ENCODE peak calls at places on chromosomes 5 and 9, in five cellular contexts. K is fibroblast of the aortic adventitia, W is nephron progenitor cell, O is GM23338, M is AG10803. J is an unnamed sample.

GRCh38 chr5:65823820-65824445 is 101.9 kb downstream of the NLN start:
- DNase-seq in K (no peak), W (no peak), O (no peak), M (no peak), J (no peak)

GRCh38 chr5:156376751-156377150 is 49.8 kb downstream of the SGCD start:
- DNase-seq in K (no peak), W (no peak), O (no peak), M (no peak), J (no peak)

GRCh38 chr5:76809141-76809540 is 9.7 kb upstream of the F2RL1 start:
- DNase-seq in K (no peak), W (no peak), O (peak), M (no peak), J (no peak)

GRCh38 chr9:116198344-116198743 is 44.8 kb downstream of the PAPPA start:
- DNase-seq in K (peak), W (no peak), O (no peak), M (peak), J (no peak)

GRCh38 chr9:132647806-132648205 is 22.0 kb downstream of the DDX31 start:
- DNase-seq in K (no peak), W (no peak), O (no peak), M (peak), J (no peak)

GRCh38 chr9:124365045-124365444 is 50.2 kb downstream of the PSMB7 start:
- DNase-seq in K (no peak), W (no peak), O (no peak), M (no peak), J (no peak)

GRCh38 chr5:75891736-75892135 is 174.5 kb upstream of the POC5 start:
- DNase-seq in K (no peak), W (no peak), O (no peak), M (no peak), J (no peak)

GRCh38 chr9:110141118-110141797 is 66.7 kb downstream of the C9orf152 start:
- DNase-seq in K (peak), W (no peak), O (no peak), M (peak), J (peak)

DNA sequence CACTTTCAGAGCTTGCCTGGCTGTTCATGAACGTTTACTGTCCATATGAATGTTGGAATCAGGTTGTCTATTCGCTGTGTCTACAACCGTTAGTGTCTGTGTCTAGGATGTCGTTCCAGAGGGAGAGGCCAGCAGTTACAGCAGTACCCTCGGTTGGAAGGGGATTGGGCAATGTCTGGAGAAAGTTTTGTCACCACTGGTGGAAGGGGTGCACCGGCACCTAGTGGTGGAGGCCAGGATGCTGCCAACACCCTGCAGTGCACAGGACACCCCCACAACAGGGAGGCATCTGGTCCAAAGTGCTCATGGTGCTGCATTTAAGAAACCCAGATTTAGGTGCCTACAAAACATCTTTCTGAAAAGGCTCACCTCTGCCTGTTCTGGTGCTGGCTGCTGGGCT is 220.7 kb downstream of the FANCC start:
- DNase-seq in K (no peak), W (no peak), O (no peak), M (no peak), J (no peak)
- TF ChIP-seq CTCF in K (no peak), W (no peak), O (peak), M (peak), J (no peak)

GRCh38 chr5:90305022-90305720 is 104.4 kb downstream of the CETN3 start:
- DNase-seq in K (no peak), W (no peak), O (peak), M (no peak), J (no peak)

GRCh38 chr5:90307386-90308181 is 102.0 kb downstream of the CETN3 start:
- DNase-seq in K (no peak), W (no peak), O (no peak), M (no peak), J (no peak)

GRCh38 chr5:90306613-90307012 is 102.9 kb downstream of the CETN3 start:
- DNase-seq in K (no peak), W (no peak), O (no peak), M (no peak), J (no peak)

GRCh38 chr5:90312027-90312426 is 97.5 kb downstream of the CETN3 start:
- DNase-seq in K (no peak), W (no peak), O (no peak), M (no peak), J (no peak)

DNA sequence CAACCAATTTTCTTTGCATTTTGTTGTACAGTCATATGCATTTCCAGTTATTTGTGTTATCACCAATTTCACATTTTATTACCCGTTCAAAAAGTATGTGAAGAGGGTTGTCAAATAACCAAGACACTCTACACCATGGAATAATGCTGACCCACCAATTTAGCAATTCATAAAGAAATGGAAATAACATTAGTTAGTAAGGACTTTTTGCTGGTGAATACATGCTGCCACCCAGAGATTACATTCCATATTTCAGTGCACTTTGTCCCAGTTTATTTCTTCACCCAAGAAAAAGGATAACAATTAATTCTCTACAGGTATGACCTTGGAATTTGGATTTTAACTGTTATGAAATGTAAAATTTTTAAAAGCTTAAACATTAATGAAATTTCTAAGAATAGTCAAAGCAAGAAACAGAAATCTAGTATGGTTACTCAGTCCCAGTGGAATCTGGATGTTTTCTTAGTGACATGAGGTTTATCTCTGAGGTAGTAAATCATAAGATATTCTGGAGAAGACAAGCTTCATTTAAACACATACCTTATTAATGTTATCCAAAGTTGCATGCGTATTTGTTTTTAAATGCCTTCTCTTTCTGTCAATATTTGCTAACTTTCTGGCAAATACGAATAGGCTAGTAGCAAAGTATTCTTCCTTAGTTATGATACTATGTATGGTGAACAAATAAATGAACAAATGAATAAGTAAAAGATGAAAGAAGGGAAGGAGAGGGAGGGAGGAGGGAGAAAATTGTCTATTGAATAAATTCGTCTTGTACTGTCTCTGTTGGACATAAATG is 100.6 kb downstream of the CETN3 start:
- DNase-seq in K (no peak), W (no peak), O (no peak), M (no peak), J (no peak)
- TF ChIP-seq CTCF in K (no peak), W (no peak), O (no peak), M (no peak), J (no peak)

GRCh38 chr5:138945421-138946240 is 70.5 kb upstream of the LRRTM2 start:
- DNase-seq in K (no peak), W (no peak), O (peak), M (no peak), J (no peak)
- TF ChIP-seq CTCF in K (no peak), W (no peak), O (peak), M (no peak), J (no peak)

GRCh38 chr5:1034421-1034905 is 25.9 kb downstream of the NKD2 start:
- DNase-seq in K (no peak), W (peak), O (no peak), M (no peak), J (no peak)

GRCh38 chr5:1032011-1032410 is 23.4 kb downstream of the NKD2 start:
- DNase-seq in K (no peak), W (no peak), O (no peak), M (no peak), J (no peak)

GRCh38 chr5:1033606-1034420 is 25.2 kb downstream of the NKD2 start:
- DNase-seq in K (no peak), W (peak), O (no peak), M (no peak), J (no peak)

GRCh38 chr5:1032551-1033027 is 24.0 kb downstream of the NKD2 start:
- DNase-seq in K (no peak), W (no peak), O (no peak), M (no peak), J (no peak)

GRCh38 chr5:1033178-1033577 is 24.6 kb downstream of the NKD2 start:
- DNase-seq in K (no peak), W (peak), O (no peak), M (no peak), J (no peak)
- TF ChIP-seq CTCF in K (no peak), W (no peak), O (no peak), M (no peak), J (no peak)

GRCh38 chr9:34347800-34348158 is 18.4 kb downstream of the NUDT2 start:
- DNase-seq in K (no peak), W (no peak), O (no peak), M (no peak), J (no peak)
- TF ChIP-seq CTCF in K (no peak), W (no peak), O (no peak), M (no peak), J (no peak)

DNA sequence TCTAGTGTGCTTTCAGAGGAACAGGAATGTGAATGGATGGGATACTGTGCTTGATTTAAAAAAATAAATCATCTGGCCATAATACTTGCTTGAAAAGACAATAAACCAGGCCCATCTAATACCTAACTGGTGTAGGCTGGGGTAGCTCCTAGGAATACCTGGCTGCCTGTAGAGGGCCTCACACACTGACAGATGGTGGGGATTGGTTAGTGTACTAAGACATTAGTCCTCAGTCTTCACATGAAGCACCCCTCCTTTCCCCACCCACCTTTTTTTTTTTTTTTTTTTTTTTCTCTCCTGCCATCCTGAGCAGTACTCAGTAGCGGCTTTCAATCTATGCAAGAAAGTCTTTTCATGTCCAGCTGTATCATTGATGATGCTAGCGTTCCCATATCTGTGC is 130.5 kb downstream of the ADGRV1 start:
- DNase-seq in K (no peak), W (no peak), O (peak), M (no peak), J (no peak)
- TF ChIP-seq CTCF in K (no peak), W (no peak), O (peak), M (no peak), J (no peak)

GRCh38 chr5:72082048-72082447 is 25.2 kb upstream of the MAP1B start:
- DNase-seq in K (no peak), W (no peak), O (no peak), M (no peak), J (no peak)

GRCh38 chr5:72074238-72074637 is 33.0 kb upstream of the MAP1B start:
- DNase-seq in K (no peak), W (no peak), O (no peak), M (no peak), J (no peak)

GRCh38 chr5:72077390-72077789 is 29.9 kb upstream of the MAP1B start:
- DNase-seq in K (no peak), W (no peak), O (no peak), M (no peak), J (no peak)

GRCh38 chr5:72076901-72077300 is 30.4 kb upstream of the MAP1B start:
- DNase-seq in K (no peak), W (no peak), O (no peak), M (no peak), J (no peak)

DNA sequence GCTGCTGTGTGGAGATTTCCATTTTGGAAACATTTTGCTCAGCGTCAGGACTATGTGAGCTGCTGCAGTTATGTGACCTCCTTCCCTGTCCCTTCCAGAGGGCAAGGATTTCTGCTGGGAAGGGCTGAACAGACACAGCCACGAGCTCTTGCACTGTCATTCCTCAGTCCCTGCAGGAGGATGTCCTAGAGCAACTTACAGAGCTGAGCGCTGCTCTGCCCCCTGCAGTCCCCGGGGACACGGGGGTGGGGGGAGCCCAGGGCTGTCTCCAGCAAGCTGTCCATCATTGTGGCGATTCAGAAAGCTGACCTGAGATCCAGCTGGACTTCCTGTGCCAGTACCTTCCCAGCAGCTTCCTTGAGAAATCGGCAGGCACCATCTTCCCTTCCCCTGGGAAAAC is 28.0 kb upstream of the MAP1B start:
- DNase-seq in K (no peak), W (peak), O (peak), M (no peak), J (no peak)
- TF ChIP-seq CTCF in K (no peak), W (no peak), O (peak), M (peak), J (no peak)

DNA sequence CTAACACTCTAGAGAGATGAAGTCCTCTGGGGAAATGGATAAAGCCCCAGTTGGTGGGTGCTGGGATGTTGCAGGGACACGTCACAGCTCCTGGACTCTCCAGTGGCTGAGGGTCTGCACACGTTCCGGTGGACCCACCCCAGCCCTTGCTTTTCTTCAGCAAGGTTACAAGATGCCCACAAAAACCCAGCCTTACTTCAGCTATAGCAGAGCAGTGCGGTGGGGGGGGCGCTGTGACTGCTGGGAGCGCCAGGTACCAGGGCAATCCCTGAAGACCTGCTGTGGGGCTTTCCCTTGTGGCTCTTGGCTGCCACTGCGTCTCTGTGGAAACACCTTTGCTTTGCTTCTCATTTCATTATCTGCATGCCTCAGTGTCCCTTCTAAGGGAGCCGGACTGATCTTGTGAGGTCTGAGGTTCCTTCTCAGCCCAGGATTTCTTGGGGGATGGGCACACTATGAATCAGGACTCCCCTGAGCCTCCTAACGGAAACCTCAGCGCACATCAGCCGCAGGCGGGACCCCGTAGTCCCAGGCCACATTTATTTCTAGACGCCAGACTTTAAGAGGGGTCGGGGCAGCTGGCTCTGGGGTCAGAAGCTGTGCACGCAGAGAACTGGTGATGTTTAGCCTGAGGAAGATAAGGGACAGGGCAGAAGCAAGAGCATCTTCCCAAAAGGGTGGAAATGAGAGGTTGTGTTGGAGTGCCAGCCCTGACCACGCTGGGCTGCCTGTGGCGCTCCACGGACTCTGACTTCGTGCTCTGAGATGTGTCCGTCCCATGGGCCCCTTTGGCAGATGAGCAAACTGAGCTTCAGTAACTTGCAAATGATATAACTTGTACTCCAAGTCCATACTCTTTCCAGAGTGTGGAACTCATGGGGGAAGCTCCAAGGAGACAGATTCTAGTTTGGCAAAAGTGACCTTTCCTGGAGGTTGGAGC is 106.8 kb downstream of the WNK2 start:
- DNase-seq in K (no peak), W (no peak), O (peak), M (no peak), J (no peak)
- TF ChIP-seq CTCF in K (no peak), W (no peak), O (peak), M (no peak), J (no peak)

DNA sequence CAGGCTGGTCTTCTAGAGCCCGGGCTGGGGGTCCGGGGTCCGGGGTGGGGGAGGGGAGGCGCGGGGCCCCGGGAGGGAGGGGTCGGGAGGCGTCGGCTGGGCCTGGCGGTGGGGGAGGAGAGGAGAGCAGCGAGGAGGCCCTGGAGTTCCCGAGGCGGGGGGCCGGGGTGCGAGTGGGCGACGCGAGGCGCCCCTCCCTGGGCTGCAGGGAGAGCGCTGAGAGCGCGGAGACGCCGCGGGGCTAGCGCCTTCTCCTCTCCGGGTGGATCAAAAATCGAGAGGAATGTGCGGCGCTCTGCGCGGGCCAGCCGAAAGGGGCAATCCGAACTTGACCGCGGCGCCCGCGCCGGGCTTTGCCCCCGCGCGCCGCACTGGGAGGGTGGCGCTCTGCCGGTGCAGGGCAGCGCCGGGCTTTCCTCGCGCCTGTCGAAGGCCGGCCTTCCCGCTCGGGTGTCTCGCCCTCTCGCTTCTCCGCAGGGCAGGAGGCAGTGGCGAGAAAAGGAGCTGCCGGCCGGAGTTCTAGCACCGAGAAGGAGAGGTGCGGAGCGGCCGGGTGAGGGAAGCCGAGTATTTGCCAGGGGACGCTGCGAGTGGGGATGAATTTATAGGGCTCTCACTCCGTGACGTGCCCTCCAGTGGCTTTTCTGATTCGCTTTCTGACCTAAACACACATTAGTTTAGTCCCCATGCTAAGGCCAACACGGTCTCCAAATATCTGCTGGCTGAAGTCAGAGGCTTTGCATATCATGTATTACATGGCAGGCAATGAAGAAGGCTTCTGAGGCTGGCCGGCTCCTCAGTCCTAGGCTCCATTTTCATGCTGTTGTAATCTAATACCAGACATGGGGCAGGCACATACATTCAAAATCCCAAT is at the start of gene GDNF:
- DNase-seq in K (peak), W (peak), O (peak), M (peak), J (no peak)
- TF ChIP-seq CTCF in K (peak), W (no peak), O (peak), M (peak), J (no peak)

DNA sequence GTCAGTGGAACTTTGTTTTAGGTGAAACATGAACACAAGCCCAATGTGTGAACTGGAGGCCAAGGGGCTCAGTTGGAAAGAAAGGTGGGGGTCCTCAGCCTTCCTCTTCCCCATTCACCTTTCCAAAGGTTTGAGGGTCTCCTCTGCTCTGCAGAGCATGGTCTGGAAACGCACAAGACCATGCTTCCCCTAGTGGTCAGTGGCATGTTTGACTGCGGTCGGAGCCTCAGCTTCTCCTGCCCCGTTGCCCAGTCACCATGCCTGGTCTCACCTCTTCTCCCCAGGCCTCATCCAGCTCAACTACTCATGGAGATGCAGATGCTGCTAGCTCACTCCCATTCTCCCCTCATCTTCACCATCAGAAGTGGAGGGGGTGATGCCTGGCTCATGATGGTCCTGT is 340.3 kb downstream of the GADD45G start:
- DNase-seq in K (no peak), W (no peak), O (peak), M (no peak), J (no peak)
- TF ChIP-seq CTCF in K (no peak), W (peak), O (peak), M (no peak), J (no peak)